ENCODE peak calls at places on chromosome X, in five cellular contexts. One of them, this sample, is unnamed.

GRCh38 chrX:107775000-107775733 is 420 bp downstream of the TSC22D3 start:
- DNase-seq in K562: no peak
- DNase-seq in GM12878: no peak
- DNase-seq in H1: peak
- DNase-seq in HepG2: no peak
- DNase-seq in this sample: no peak

GRCh38 chrX:71579990-71580380 is 1.7 kb downstream of the GCNA start:
- DNase-seq in GM12878: no peak
- DNase-seq in K562: no peak
- DNase-seq in HepG2: no peak
- DNase-seq in H1: no peak
- DNase-seq in this sample: no peak

GRCh38 chrX:17826609-17827496 is 34.2 kb downstream of the RAI2 start:
- DNase-seq in HepG2: no peak
- DNase-seq in K562: no peak
- DNase-seq in H1: no peak
- DNase-seq in GM12878: no peak
- DNase-seq in this sample: no peak

GRCh38 chrX:136747003-136747986 is 33.4 kb downstream of the ARHGEF6 start:
- DNase-seq in H1: no peak
- DNase-seq in GM12878: no peak
- DNase-seq in HepG2: no peak
- DNase-seq in K562: no peak
- DNase-seq in this sample: no peak

GRCh38 chrX:144637731-144638130 is 609.6 kb upstream of the SPANXN1 start:
- DNase-seq in H1: no peak
- DNase-seq in GM12878: no peak
- DNase-seq in HepG2: no peak
- DNase-seq in K562: no peak
- DNase-seq in this sample: no peak

GRCh38 chrX:133537142-133537541 is 121.9 kb upstream of the GPC4 start:
- DNase-seq in HepG2: no peak
- DNase-seq in H1: no peak
- DNase-seq in K562: no peak
- DNase-seq in GM12878: no peak
- DNase-seq in this sample: no peak

GRCh38 chrX:150696264-150696789 is 3.1 kb downstream of the MTMR1 start:
- DNase-seq in H1: no peak
- DNase-seq in HepG2: no peak
- DNase-seq in GM12878: no peak
- DNase-seq in K562: no peak
- DNase-seq in this sample: no peak

GRCh38 chrX:4547218-4547836 is 833.9 kb upstream of the PRKX start:
- DNase-seq in GM12878: peak
- DNase-seq in H1: peak
- DNase-seq in HepG2: peak
- DNase-seq in K562: peak
- DNase-seq in this sample: peak

GRCh38 chrX:24574743-24575142 is 72.4 kb downstream of the PCYT1B start:
- DNase-seq in K562: no peak
- DNase-seq in HepG2: no peak
- DNase-seq in GM12878: no peak
- DNase-seq in H1: no peak
- DNase-seq in this sample: no peak

GRCh38 chrX:7074908-7075204 is 72.7 kb upstream of the STS start:
- DNase-seq in HepG2: no peak
- DNase-seq in K562: no peak
- DNase-seq in H1: no peak
- DNase-seq in GM12878: no peak
- DNase-seq in this sample: no peak
- TF ChIP-seq SP1 in HepG2: no peak
- TF ChIP-seq SP1 in K562: no peak
- TF ChIP-seq SP1 in H1: no peak
- TF ChIP-seq SP1 in GM12878: no peak
- TF ChIP-seq SP1 in this sample: no peak

DNA sequence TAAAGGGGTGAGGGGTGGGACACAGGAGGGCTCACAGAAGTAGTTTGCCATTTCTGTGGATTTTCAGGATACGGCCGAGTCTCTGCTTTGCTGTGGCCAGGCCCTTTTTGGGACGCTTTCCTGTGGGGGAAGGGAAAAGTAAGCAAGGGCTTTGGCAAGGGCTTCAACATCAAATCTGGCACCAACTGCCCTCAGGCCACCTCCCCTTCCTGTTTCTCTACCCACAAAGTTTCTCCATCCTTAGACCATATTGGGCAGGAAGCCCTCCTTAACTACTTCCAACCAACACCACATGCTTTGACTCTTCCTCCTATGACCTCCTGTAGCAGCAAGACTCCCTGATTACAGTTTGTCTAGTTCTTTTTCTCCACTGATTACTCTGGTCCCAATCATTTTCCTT is 105.1 kb downstream of the PHF8 start:
- DNase-seq in HepG2: no peak
- DNase-seq in K562: no peak
- DNase-seq in GM12878: no peak
- DNase-seq in H1: no peak
- DNase-seq in this sample: no peak
- TF ChIP-seq ATF2 in HepG2: no peak
- TF ChIP-seq ATF2 in K562: no peak
- TF ChIP-seq ATF2 in GM12878: no peak
- TF ChIP-seq ATF2 in H1: no peak
- TF ChIP-seq ATF2 in this sample: no peak

GRCh38 chrX:41828821-41829220 is 94.5 kb downstream of the CASK start:
- DNase-seq in GM12878: no peak
- DNase-seq in K562: no peak
- DNase-seq in H1: no peak
- DNase-seq in HepG2: no peak
- DNase-seq in this sample: no peak
- TF ChIP-seq SP1 in GM12878: no peak
- TF ChIP-seq SP1 in K562: no peak
- TF ChIP-seq SP1 in H1: no peak
- TF ChIP-seq SP1 in HepG2: no peak
- TF ChIP-seq SP1 in this sample: no peak

GRCh38 chrX:28609917-28610613 is 22.8 kb downstream of the IL1RAPL1 start:
- DNase-seq in K562: no peak
- DNase-seq in GM12878: no peak
- DNase-seq in HepG2: no peak
- DNase-seq in H1: no peak
- DNase-seq in this sample: no peak

GRCh38 chrX:28613558-28613957 is 26.3 kb downstream of the IL1RAPL1 start:
- DNase-seq in GM12878: no peak
- DNase-seq in K562: no peak
- DNase-seq in H1: no peak
- DNase-seq in HepG2: no peak
- DNase-seq in this sample: no peak

GRCh38 chrX:28610746-28611145 is 23.5 kb downstream of the IL1RAPL1 start:
- DNase-seq in K562: no peak
- DNase-seq in H1: no peak
- DNase-seq in HepG2: no peak
- DNase-seq in GM12878: no peak
- DNase-seq in this sample: no peak

DNA sequence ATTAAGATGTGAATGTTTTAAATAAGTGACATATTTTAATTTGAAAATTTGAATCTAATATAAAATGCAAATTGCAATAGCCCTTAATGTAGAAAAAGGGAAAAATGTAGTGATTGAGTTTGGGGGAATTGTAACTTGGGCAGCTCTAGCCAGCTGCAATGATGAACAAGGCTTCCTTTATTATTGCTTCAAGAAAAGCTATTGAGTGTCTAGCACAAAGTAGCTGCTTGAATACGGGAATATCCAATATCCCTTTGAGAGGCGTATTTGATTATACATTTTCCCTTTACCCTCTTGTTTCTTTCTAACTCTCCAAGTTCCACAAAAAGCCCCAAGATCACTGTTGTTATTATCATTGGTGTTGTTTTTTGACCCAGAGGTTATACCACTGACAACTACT is 21.8 kb downstream of the IL1RAPL1 start:
- DNase-seq in H1: no peak
- DNase-seq in K562: no peak
- DNase-seq in GM12878: no peak
- DNase-seq in HepG2: no peak
- DNase-seq in this sample: no peak
- TF ChIP-seq ATF2 in H1: no peak
- TF ChIP-seq ATF2 in K562: no peak
- TF ChIP-seq ATF2 in GM12878: no peak
- TF ChIP-seq ATF2 in HepG2: no peak
- TF ChIP-seq ATF2 in this sample: no peak